ENCODE peak calls at places on chromosomes 2 and 18, in nine cellular contexts. One of them, this sample, is unnamed.

GRCh38 chr2:176552456-176553135 is 283.4 kb downstream of the MTX2 start:
- DNase-seq in epithelial cell of esophagus: no peak
- DNase-seq in HL-60: no peak
- DNase-seq in retinal pigment epithelial cell: no peak
- DNase-seq in hepatocyte: no peak
- DNase-seq in ovary: no peak
- DNase-seq in DND-41: no peak
- DNase-seq in AG10803: peak; percentile 94
- DNase-seq in astrocyte of the spinal cord: peak; percentile 83
- DNase-seq in this sample: peak; percentile 47

GRCh38 chr2:120641366-120641771 is 94.3 kb upstream of the GLI2 start:
- DNase-seq in epithelial cell of esophagus: peak; percentile 20
- DNase-seq in HL-60: no peak
- DNase-seq in retinal pigment epithelial cell: no peak
- DNase-seq in hepatocyte: no peak
- DNase-seq in ovary: no peak
- DNase-seq in DND-41: no peak
- DNase-seq in AG10803: peak; percentile 50
- DNase-seq in astrocyte of the spinal cord: peak; percentile 15
- DNase-seq in this sample: peak; percentile 26

GRCh38 chr2:236631361-236632291 is 62.0 kb downstream of the ACKR3 start:
- DNase-seq in epithelial cell of esophagus: no peak
- DNase-seq in HL-60: no peak
- DNase-seq in retinal pigment epithelial cell: no peak
- DNase-seq in hepatocyte: peak; percentile 67
- DNase-seq in ovary: no peak
- DNase-seq in DND-41: no peak
- DNase-seq in AG10803: no peak
- DNase-seq in astrocyte of the spinal cord: no peak
- DNase-seq in this sample: no peak

GRCh38 chr2:61759718-61760117 is 94.1 kb downstream of the FAM161A start:
- DNase-seq in epithelial cell of esophagus: peak; percentile 75
- DNase-seq in HL-60: no peak
- DNase-seq in retinal pigment epithelial cell: peak; percentile 34
- DNase-seq in hepatocyte: no peak
- DNase-seq in ovary: no peak
- DNase-seq in DND-41: no peak
- DNase-seq in AG10803: peak; percentile 57
- DNase-seq in astrocyte of the spinal cord: peak; percentile 71
- DNase-seq in this sample: no peak

GRCh38 chr2:109318150-109318948 is 189.3 kb downstream of the SH3RF3 start:
- DNase-seq in epithelial cell of esophagus: peak; percentile 44
- DNase-seq in HL-60: no peak
- DNase-seq in retinal pigment epithelial cell: peak; percentile 3
- DNase-seq in hepatocyte: peak; percentile 69
- DNase-seq in ovary: peak; percentile 82
- DNase-seq in DND-41: no peak
- DNase-seq in AG10803: peak; percentile 95
- DNase-seq in astrocyte of the spinal cord: peak; percentile 90
- DNase-seq in this sample: peak; percentile 96

GRCh38 chr2:47984041-47984440 is 77.7 kb upstream of the FBXO11 start:
- DNase-seq in epithelial cell of esophagus: no peak
- DNase-seq in HL-60: no peak
- DNase-seq in retinal pigment epithelial cell: no peak
- DNase-seq in hepatocyte: no peak
- DNase-seq in ovary: no peak
- DNase-seq in DND-41: no peak
- DNase-seq in AG10803: peak; percentile 39
- DNase-seq in astrocyte of the spinal cord: peak; percentile 50
- DNase-seq in this sample: peak; percentile 65

GRCh38 chr2:185208261-185208660 is 530.3 kb upstream of the FSIP2 start:
- DNase-seq in epithelial cell of esophagus: peak; percentile 68
- DNase-seq in HL-60: no peak
- DNase-seq in retinal pigment epithelial cell: no peak
- DNase-seq in hepatocyte: peak; percentile 73
- DNase-seq in ovary: no peak
- DNase-seq in DND-41: no peak
- DNase-seq in AG10803: no peak
- DNase-seq in astrocyte of the spinal cord: peak; percentile 50
- DNase-seq in this sample: peak; percentile 10

GRCh38 chr18:77766421-77766820 is 516.8 kb downstream of the GALR1 start:
- DNase-seq in epithelial cell of esophagus: no peak
- DNase-seq in HL-60: no peak
- DNase-seq in retinal pigment epithelial cell: no peak
- DNase-seq in hepatocyte: no peak
- DNase-seq in ovary: no peak
- DNase-seq in DND-41: no peak
- DNase-seq in AG10803: no peak
- DNase-seq in astrocyte of the spinal cord: no peak
- DNase-seq in this sample: no peak

GRCh38 chr2:149606251-149606811 is 18.8 kb upstream of the MMADHC start:
- DNase-seq in epithelial cell of esophagus: peak; percentile 74
- DNase-seq in HL-60: no peak
- DNase-seq in retinal pigment epithelial cell: no peak
- DNase-seq in hepatocyte: no peak
- DNase-seq in ovary: no peak
- DNase-seq in DND-41: no peak
- DNase-seq in AG10803: peak; percentile 24
- DNase-seq in astrocyte of the spinal cord: no peak
- DNase-seq in this sample: no peak

GRCh38 chr2:201448701-201449100 is 2.6 kb downstream of the TRAK2 start:
- DNase-seq in epithelial cell of esophagus: peak; percentile 76
- DNase-seq in HL-60: no peak
- DNase-seq in retinal pigment epithelial cell: no peak
- DNase-seq in hepatocyte: no peak
- DNase-seq in ovary: no peak
- DNase-seq in DND-41: no peak
- DNase-seq in AG10803: no peak
- DNase-seq in astrocyte of the spinal cord: no peak
- DNase-seq in this sample: no peak

GRCh38 chr2:145813481-145813880 is 1293.6 kb upstream of the ZEB2 start:
- DNase-seq in epithelial cell of esophagus: no peak
- DNase-seq in HL-60: no peak
- DNase-seq in retinal pigment epithelial cell: no peak
- DNase-seq in hepatocyte: no peak
- DNase-seq in ovary: no peak
- DNase-seq in DND-41: no peak
- DNase-seq in AG10803: no peak
- DNase-seq in astrocyte of the spinal cord: no peak
- DNase-seq in this sample: no peak

GRCh38 chr2:37324786-37325624 is at the start of gene PRKD3:
- DNase-seq in epithelial cell of esophagus: peak; percentile 46
- DNase-seq in HL-60: no peak
- DNase-seq in retinal pigment epithelial cell: no peak
- DNase-seq in hepatocyte: peak; percentile 52
- DNase-seq in ovary: peak; percentile 55
- DNase-seq in DND-41: peak; percentile 79
- DNase-seq in AG10803: peak; percentile 40
- DNase-seq in astrocyte of the spinal cord: peak; percentile 55
- DNase-seq in this sample: peak; percentile 82

GRCh38 chr18:51506811-51507210 is 309.3 kb upstream of the MEX3C start:
- DNase-seq in epithelial cell of esophagus: peak; percentile 64
- DNase-seq in HL-60: no peak
- DNase-seq in retinal pigment epithelial cell: no peak
- DNase-seq in hepatocyte: no peak
- DNase-seq in ovary: no peak
- DNase-seq in DND-41: no peak
- DNase-seq in AG10803: no peak
- DNase-seq in astrocyte of the spinal cord: no peak
- DNase-seq in this sample: no peak

GRCh38 chr18:61606759-61607158 is 273.5 kb downstream of the CDH20 start:
- DNase-seq in epithelial cell of esophagus: peak; percentile 97
- DNase-seq in HL-60: no peak
- DNase-seq in retinal pigment epithelial cell: peak; percentile 66
- DNase-seq in hepatocyte: peak; percentile 70
- DNase-seq in ovary: peak; percentile 49
- DNase-seq in DND-41: no peak
- DNase-seq in AG10803: peak; percentile 96
- DNase-seq in astrocyte of the spinal cord: peak; percentile 85
- DNase-seq in this sample: peak; percentile 92

GRCh38 chr2:186347472-186347871 is 138.6 kb upstream of the ZC3H15 start:
- DNase-seq in epithelial cell of esophagus: peak; percentile 63
- DNase-seq in HL-60: no peak
- DNase-seq in retinal pigment epithelial cell: peak; percentile 8
- DNase-seq in hepatocyte: no peak
- DNase-seq in ovary: no peak
- DNase-seq in DND-41: no peak
- DNase-seq in AG10803: no peak
- DNase-seq in astrocyte of the spinal cord: peak; percentile 31
- DNase-seq in this sample: no peak

GRCh38 chr2:224601923-224602322 is 16.8 kb upstream of the CUL3 start:
- DNase-seq in epithelial cell of esophagus: no peak
- DNase-seq in HL-60: no peak
- DNase-seq in retinal pigment epithelial cell: no peak
- DNase-seq in hepatocyte: no peak
- DNase-seq in ovary: no peak
- DNase-seq in DND-41: no peak
- DNase-seq in AG10803: no peak
- DNase-seq in astrocyte of the spinal cord: no peak
- DNase-seq in this sample: no peak

DNA sequence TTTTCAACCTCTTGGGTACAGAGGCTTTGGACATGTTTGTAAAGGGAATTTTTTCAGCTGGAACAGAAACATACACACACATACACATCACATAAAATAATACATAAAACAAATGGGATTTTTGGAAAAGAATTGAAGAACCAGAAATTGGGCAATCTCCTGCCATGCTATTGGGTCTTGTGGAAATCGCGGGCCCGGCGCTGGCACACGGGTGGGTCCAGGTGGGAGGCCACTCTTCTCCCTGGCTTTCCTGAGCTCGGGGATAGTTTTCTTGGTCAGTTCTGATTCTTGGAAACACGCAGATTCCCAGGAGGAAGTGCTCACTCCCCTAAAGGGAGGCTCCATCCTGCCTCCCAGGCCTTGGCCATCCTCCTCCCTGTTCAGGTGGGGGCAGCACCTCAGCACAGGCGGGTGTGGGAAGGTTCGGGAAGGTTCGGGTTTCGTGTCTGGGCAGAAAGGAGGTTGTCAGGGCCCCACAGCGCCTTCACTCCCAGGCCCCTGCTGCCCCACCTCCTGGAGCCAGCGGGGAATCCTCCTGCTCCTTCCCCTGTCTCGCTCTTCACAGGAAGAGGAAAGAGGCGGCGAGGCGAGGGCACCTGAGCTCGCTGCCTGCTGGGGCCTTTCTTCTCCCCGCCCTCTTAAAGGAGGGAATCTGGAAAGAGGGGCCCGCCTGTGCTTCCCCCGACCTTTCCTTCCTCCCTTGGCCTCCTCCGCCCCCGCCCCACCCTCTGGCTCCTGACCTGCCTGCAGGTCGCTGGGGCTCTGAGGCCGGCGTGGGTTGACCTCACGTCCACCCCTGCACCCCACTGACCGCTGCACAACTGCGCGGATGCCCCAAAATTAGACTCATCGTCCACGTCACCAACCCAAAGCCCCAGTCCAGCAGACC is 97.8 kb upstream of the PXDN start:
- DNase-seq in epithelial cell of esophagus: no peak
- DNase-seq in HL-60: no peak
- DNase-seq in retinal pigment epithelial cell: no peak
- DNase-seq in hepatocyte: no peak
- DNase-seq in ovary: no peak
- DNase-seq in DND-41: no peak
- DNase-seq in AG10803: no peak
- DNase-seq in astrocyte of the spinal cord: no peak
- DNase-seq in this sample: no peak
- H3K4me3 ChIP-seq in epithelial cell of esophagus: no peak overlapping the region
- H3K4me3 ChIP-seq in HL-60: no peak overlapping the region
- H3K4me3 ChIP-seq in retinal pigment epithelial cell: no peak overlapping the region
- H3K4me3 ChIP-seq in hepatocyte: no peak overlapping the region
- H3K4me3 ChIP-seq in ovary: no peak overlapping the region
- H3K4me3 ChIP-seq in DND-41: no peak overlapping the region
- H3K4me3 ChIP-seq in AG10803: no peak overlapping the region
- H3K4me3 ChIP-seq in astrocyte of the spinal cord: no peak overlapping the region
- H3K4me3 ChIP-seq in this sample: no peak overlapping the region

GRCh38 chr18:74172697-74173433 is 24.5 kb downstream of the TIMM21 start:
- DNase-seq in epithelial cell of esophagus: no peak
- DNase-seq in HL-60: no peak
- DNase-seq in retinal pigment epithelial cell: no peak
- DNase-seq in hepatocyte: no peak
- DNase-seq in ovary: no peak
- DNase-seq in DND-41: no peak
- DNase-seq in AG10803: no peak
- DNase-seq in astrocyte of the spinal cord: no peak
- DNase-seq in this sample: no peak
- H3K4me3 ChIP-seq in epithelial cell of esophagus: no peak overlapping the region
- H3K4me3 ChIP-seq in HL-60: no peak overlapping the region
- H3K4me3 ChIP-seq in retinal pigment epithelial cell: no peak overlapping the region
- H3K4me3 ChIP-seq in hepatocyte: no peak overlapping the region
- H3K4me3 ChIP-seq in ovary: no peak overlapping the region
- H3K4me3 ChIP-seq in DND-41: no peak overlapping the region
- H3K4me3 ChIP-seq in AG10803: no peak overlapping the region
- H3K4me3 ChIP-seq in astrocyte of the spinal cord: no peak overlapping the region
- H3K4me3 ChIP-seq in this sample: no peak overlapping the region

GRCh38 chr18:6406075-6406909 is 8.4 kb downstream of the L3MBTL4 start:
- DNase-seq in epithelial cell of esophagus: peak; percentile 2
- DNase-seq in HL-60: no peak
- DNase-seq in retinal pigment epithelial cell: no peak
- DNase-seq in hepatocyte: peak; percentile 35
- DNase-seq in ovary: peak; percentile 31
- DNase-seq in DND-41: no peak
- DNase-seq in AG10803: peak; percentile 54
- DNase-seq in astrocyte of the spinal cord: peak; percentile 2
- DNase-seq in this sample: no peak

GRCh38 chr18:6409933-6410332 is 4.8 kb downstream of the L3MBTL4 start:
- DNase-seq in epithelial cell of esophagus: no peak
- DNase-seq in HL-60: no peak
- DNase-seq in retinal pigment epithelial cell: no peak
- DNase-seq in hepatocyte: no peak
- DNase-seq in ovary: no peak
- DNase-seq in DND-41: no peak
- DNase-seq in AG10803: no peak
- DNase-seq in astrocyte of the spinal cord: no peak
- DNase-seq in this sample: no peak

GRCh38 chr18:6405237-6406074 is 9.3 kb downstream of the L3MBTL4 start:
- DNase-seq in epithelial cell of esophagus: no peak
- DNase-seq in HL-60: no peak
- DNase-seq in retinal pigment epithelial cell: no peak
- DNase-seq in hepatocyte: no peak
- DNase-seq in ovary: no peak
- DNase-seq in DND-41: no peak
- DNase-seq in AG10803: peak; percentile 3
- DNase-seq in astrocyte of the spinal cord: peak; percentile 4
- DNase-seq in this sample: no peak

GRCh38 chr18:6404834-6405233 is 9.9 kb downstream of the L3MBTL4 start:
- DNase-seq in epithelial cell of esophagus: no peak
- DNase-seq in HL-60: no peak
- DNase-seq in retinal pigment epithelial cell: no peak
- DNase-seq in hepatocyte: no peak
- DNase-seq in ovary: no peak
- DNase-seq in DND-41: no peak
- DNase-seq in AG10803: no peak
- DNase-seq in astrocyte of the spinal cord: no peak
- DNase-seq in this sample: no peak

GRCh38 chr18:6406910-6407470 is 7.7 kb downstream of the L3MBTL4 start:
- DNase-seq in epithelial cell of esophagus: no peak
- DNase-seq in HL-60: no peak
- DNase-seq in retinal pigment epithelial cell: no peak
- DNase-seq in hepatocyte: no peak
- DNase-seq in ovary: no peak
- DNase-seq in DND-41: no peak
- DNase-seq in AG10803: no peak
- DNase-seq in astrocyte of the spinal cord: no peak
- DNase-seq in this sample: no peak
- H3K4me3 ChIP-seq in epithelial cell of esophagus: no peak overlapping the region
- H3K4me3 ChIP-seq in HL-60: no peak overlapping the region
- H3K4me3 ChIP-seq in retinal pigment epithelial cell: no peak overlapping the region
- H3K4me3 ChIP-seq in hepatocyte: no peak overlapping the region
- H3K4me3 ChIP-seq in ovary: no peak overlapping the region
- H3K4me3 ChIP-seq in DND-41: no peak overlapping the region
- H3K4me3 ChIP-seq in AG10803: no peak overlapping the region
- H3K4me3 ChIP-seq in astrocyte of the spinal cord: no peak overlapping the region
- H3K4me3 ChIP-seq in this sample: no peak overlapping the region

GRCh38 chr2:134271758-134272157 is 17.9 kb downstream of the MGAT5 start:
- DNase-seq in epithelial cell of esophagus: no peak
- DNase-seq in HL-60: no peak
- DNase-seq in retinal pigment epithelial cell: no peak
- DNase-seq in hepatocyte: no peak
- DNase-seq in ovary: no peak
- DNase-seq in DND-41: no peak
- DNase-seq in AG10803: no peak
- DNase-seq in astrocyte of the spinal cord: no peak
- DNase-seq in this sample: no peak
- H3K4me3 ChIP-seq in epithelial cell of esophagus: no peak overlapping the region
- H3K4me3 ChIP-seq in HL-60: no peak overlapping the region
- H3K4me3 ChIP-seq in retinal pigment epithelial cell: no peak overlapping the region
- H3K4me3 ChIP-seq in hepatocyte: no peak overlapping the region
- H3K4me3 ChIP-seq in ovary: no peak overlapping the region
- H3K4me3 ChIP-seq in DND-41: no peak overlapping the region
- H3K4me3 ChIP-seq in AG10803: no peak overlapping the region
- H3K4me3 ChIP-seq in astrocyte of the spinal cord: no peak overlapping the region
- H3K4me3 ChIP-seq in this sample: no peak overlapping the region

This sample was measured in MG63.